ENCODE peak calls at places on chromosomes 11 and 22, in six cellular contexts. E is MCF 10A; M is cardiac muscle cell; T is fibroblast of villous mesenchyme; K is effector memory CD4-positive, alpha-beta T cell; A is Caco-2. S is an unnamed sample.

GRCh38 chr11:102322560-102322959 is 5.3 kb downstream of the BIRC3 start:
- DNase-seq in K (no peak), T (no peak), E (no peak), M (no peak), A (no peak), S (no peak)

GRCh38 chr11:131218542-131218941 is 151.9 kb upstream of the NTM start:
- DNase-seq in M (no peak), A (no peak), T (no peak), K (no peak), E (no peak), S (no peak)

GRCh38 chr11:112320668-112321067 is 60.0 kb upstream of the PLET1 start:
- DNase-seq in E (peak), A (no peak), M (peak), T (peak), K (no peak), S (no peak)

GRCh38 chr22:39593931-39594285 is 23.4 kb downstream of the CACNA1I start:
- DNase-seq in T (no peak), E (no peak), K (no peak), M (no peak), A (no peak), S (no peak)

GRCh38 chr22:49203091-49203862 is 624.4 kb downstream of the BRD1 start:
- DNase-seq in A (no peak), T (no peak), M (no peak), K (no peak), E (no peak), S (no peak)

GRCh38 chr11:13647391-13647790 is 21.1 kb upstream of the FAR1 start:
- DNase-seq in K (no peak), M (no peak), A (no peak), T (no peak), E (no peak), S (no peak)

GRCh38 chr11:36288442-36289225 is 590 bp downstream of the COMMD9 start:
- DNase-seq in T (peak), K (no peak), M (peak), E (no peak), A (peak), S (no peak)

GRCh38 chr11:7451520-7451919 is 33.8 kb upstream of the OLFML1 start:
- DNase-seq in T (no peak), E (no peak), M (no peak), K (no peak), A (no peak), S (no peak)

GRCh38 chr11:63911876-63912275 is 5.1 kb downstream of the RCOR2 start:
- DNase-seq in E (no peak), K (no peak), T (no peak), A (no peak), M (no peak), S (no peak)

GRCh38 chr11:119687220-119688046 is 41.6 kb downstream of the NECTIN1 start:
- DNase-seq in M (no peak), K (no peak), E (no peak), A (no peak), T (no peak), S (no peak)

GRCh38 chr11:81804858-81805257 is 928.8 kb downstream of the FAM181B start:
- DNase-seq in M (no peak), E (no peak), A (no peak), K (no peak), T (no peak), S (no peak)

GRCh38 chr11:2975594-2975993 is 16.5 kb downstream of the NAP1L4 start:
- DNase-seq in T (peak), E (peak), A (peak), M (peak), K (peak), S (no peak)

S was measured in stimulated activated CD4-positive, alpha-beta T cell treated with anti-CD3 and anti-CD28 coated beads, Interleukin-12 subunit alpha, Interleukin-12 subunit beta, amount 100 ng/mL, for 48 hours.